ENCODE peak calls at places on chromosomes 16 and 17, in five cellular contexts. One of them, this sample, is unnamed.

GRCh38 chr17:81254955-81255717 is 16.0 kb downstream of the NDUFAF8 start:
- DNase-seq in neural progenitor cell: peak; percentile 76
- DNase-seq in tibial nerve: peak; percentile 55
- DNase-seq in AG04450: peak; percentile 54
- DNase-seq in PC-9: no peak
- DNase-seq in this sample: no peak

GRCh38 chr17:61314368-61315078 is 85.1 kb upstream of the TBX2 start:
- DNase-seq in neural progenitor cell: no peak
- DNase-seq in tibial nerve: peak; percentile 22
- DNase-seq in AG04450: no peak
- DNase-seq in PC-9: no peak
- DNase-seq in this sample: no peak

GRCh38 chr17:82489851-82490511 is 29.6 kb upstream of the FOXK2 start:
- DNase-seq in neural progenitor cell: no peak
- DNase-seq in tibial nerve: no peak
- DNase-seq in AG04450: no peak
- DNase-seq in PC-9: no peak
- DNase-seq in this sample: no peak

GRCh38 chr16:47627056-47627455 is 165.9 kb downstream of the PHKB start:
- DNase-seq in neural progenitor cell: no peak
- DNase-seq in tibial nerve: no peak
- DNase-seq in AG04450: no peak
- DNase-seq in PC-9: no peak
- DNase-seq in this sample: no peak

GRCh38 chr17:28698253-28698941 is 13.3 kb downstream of the PROCA1 start:
- DNase-seq in neural progenitor cell: no peak
- DNase-seq in tibial nerve: no peak
- DNase-seq in AG04450: no peak
- DNase-seq in PC-9: no peak
- DNase-seq in this sample: no peak

GRCh38 chr17:9389116-9389515 is 186.5 kb downstream of the STX8 start:
- DNase-seq in neural progenitor cell: no peak
- DNase-seq in tibial nerve: no peak
- DNase-seq in AG04450: peak; percentile 77
- DNase-seq in PC-9: peak; percentile 89
- DNase-seq in this sample: no peak

GRCh38 chr17:60600490-60601431 is 768 bp downstream of the PPM1D start:
- DNase-seq in neural progenitor cell: peak; percentile 86
- DNase-seq in tibial nerve: peak; percentile 91
- DNase-seq in AG04450: peak; percentile 70
- DNase-seq in PC-9: peak; percentile 76
- DNase-seq in this sample: peak; percentile 68

GRCh38 chr16:1773703-1774455 is 945 bp upstream of the MRPS34 start:
- DNase-seq in neural progenitor cell: no peak
- DNase-seq in tibial nerve: no peak
- DNase-seq in AG04450: no peak
- DNase-seq in PC-9: peak; percentile 66
- DNase-seq in this sample: no peak

GRCh38 chr16:27432600-27432957 is 30.6 kb downstream of the IL21R start:
- DNase-seq in neural progenitor cell: no peak
- DNase-seq in tibial nerve: no peak
- DNase-seq in AG04450: peak; percentile 34
- DNase-seq in PC-9: no peak
- DNase-seq in this sample: no peak

GRCh38 chr16:4931381-4931780 is 5.6 kb downstream of the PPL start:
- DNase-seq in neural progenitor cell: no peak
- DNase-seq in tibial nerve: no peak
- DNase-seq in AG04450: no peak
- DNase-seq in PC-9: no peak
- DNase-seq in this sample: no peak

GRCh38 chr17:27471321-27472269 is 15.3 kb downstream of the KSR1 start:
- DNase-seq in neural progenitor cell: no peak
- DNase-seq in tibial nerve: no peak
- DNase-seq in AG04450: no peak
- DNase-seq in PC-9: peak; percentile 93
- DNase-seq in this sample: no peak

GRCh38 chr16:10180771-10181163 is 1.5 kb downstream of the GRIN2A start:
- DNase-seq in neural progenitor cell: peak; percentile 91
- DNase-seq in tibial nerve: no peak
- DNase-seq in AG04450: no peak
- DNase-seq in PC-9: no peak
- DNase-seq in this sample: peak; percentile 57

GRCh38 chr16:17368951-17369350 is 101.8 kb downstream of the XYLT1 start:
- DNase-seq in neural progenitor cell: no peak
- DNase-seq in tibial nerve: no peak
- DNase-seq in AG04450: no peak
- DNase-seq in PC-9: no peak
- DNase-seq in this sample: peak; percentile 50

GRCh38 chr17:79826210-79826680 is 13.0 kb downstream of the CBX4 start:
- DNase-seq in neural progenitor cell: no peak
- DNase-seq in tibial nerve: no peak
- DNase-seq in AG04450: no peak
- DNase-seq in PC-9: no peak
- DNase-seq in this sample: no peak

GRCh38 chr17:14359251-14359939 is 58.5 kb downstream of the HS3ST3B1 start:
- DNase-seq in neural progenitor cell: no peak
- DNase-seq in tibial nerve: no peak
- DNase-seq in AG04450: no peak
- DNase-seq in PC-9: no peak
- DNase-seq in this sample: no peak

GRCh38 chr16:57358527-57359095 is at the start of gene CCL22:
- DNase-seq in neural progenitor cell: no peak
- DNase-seq in tibial nerve: no peak
- DNase-seq in AG04450: no peak
- DNase-seq in PC-9: peak; percentile 67
- DNase-seq in this sample: no peak

GRCh38 chr16:55324491-55325447 is 766 bp downstream of the IRX6 start:
- DNase-seq in neural progenitor cell: peak; percentile 56
- DNase-seq in tibial nerve: no peak
- DNase-seq in AG04450: no peak
- DNase-seq in PC-9: no peak
- DNase-seq in this sample: no peak

GRCh38 chr17:67132366-67132765 is 88.0 kb downstream of the CACNG1 start:
- DNase-seq in neural progenitor cell: no peak
- DNase-seq in tibial nerve: no peak
- DNase-seq in AG04450: no peak
- DNase-seq in PC-9: no peak
- DNase-seq in this sample: peak; percentile 51

GRCh38 chr17:59366773-59367656 is 35.6 kb downstream of the YPEL2 start:
- DNase-seq in neural progenitor cell: no peak
- DNase-seq in tibial nerve: no peak
- DNase-seq in AG04450: no peak
- DNase-seq in PC-9: peak; percentile 80
- DNase-seq in this sample: no peak

GRCh38 chr16:1470543-1471251 is 4.1 kb downstream of the CLCN7 start:
- DNase-seq in neural progenitor cell: no peak
- DNase-seq in tibial nerve: no peak
- DNase-seq in AG04450: no peak
- DNase-seq in PC-9: no peak
- DNase-seq in this sample: no peak

GRCh38 chr16:50304467-50305440 is 38.4 kb downstream of the ADCY7 start:
- DNase-seq in neural progenitor cell: no peak
- DNase-seq in tibial nerve: no peak
- DNase-seq in AG04450: no peak
- DNase-seq in PC-9: no peak
- DNase-seq in this sample: no peak

GRCh38 chr16:50303041-50303604 is 36.8 kb downstream of the ADCY7 start:
- DNase-seq in neural progenitor cell: no peak
- DNase-seq in tibial nerve: no peak
- DNase-seq in AG04450: no peak
- DNase-seq in PC-9: no peak
- DNase-seq in this sample: no peak

GRCh38 chr16:50302472-50303005 is 36.2 kb downstream of the ADCY7 start:
- DNase-seq in neural progenitor cell: no peak
- DNase-seq in tibial nerve: no peak
- DNase-seq in AG04450: no peak
- DNase-seq in PC-9: no peak
- DNase-seq in this sample: no peak

GRCh38 chr16:50305441-50306061 is 39.2 kb downstream of the ADCY7 start:
- DNase-seq in neural progenitor cell: no peak
- DNase-seq in tibial nerve: no peak
- DNase-seq in AG04450: no peak
- DNase-seq in PC-9: no peak
- DNase-seq in this sample: no peak

DNA sequence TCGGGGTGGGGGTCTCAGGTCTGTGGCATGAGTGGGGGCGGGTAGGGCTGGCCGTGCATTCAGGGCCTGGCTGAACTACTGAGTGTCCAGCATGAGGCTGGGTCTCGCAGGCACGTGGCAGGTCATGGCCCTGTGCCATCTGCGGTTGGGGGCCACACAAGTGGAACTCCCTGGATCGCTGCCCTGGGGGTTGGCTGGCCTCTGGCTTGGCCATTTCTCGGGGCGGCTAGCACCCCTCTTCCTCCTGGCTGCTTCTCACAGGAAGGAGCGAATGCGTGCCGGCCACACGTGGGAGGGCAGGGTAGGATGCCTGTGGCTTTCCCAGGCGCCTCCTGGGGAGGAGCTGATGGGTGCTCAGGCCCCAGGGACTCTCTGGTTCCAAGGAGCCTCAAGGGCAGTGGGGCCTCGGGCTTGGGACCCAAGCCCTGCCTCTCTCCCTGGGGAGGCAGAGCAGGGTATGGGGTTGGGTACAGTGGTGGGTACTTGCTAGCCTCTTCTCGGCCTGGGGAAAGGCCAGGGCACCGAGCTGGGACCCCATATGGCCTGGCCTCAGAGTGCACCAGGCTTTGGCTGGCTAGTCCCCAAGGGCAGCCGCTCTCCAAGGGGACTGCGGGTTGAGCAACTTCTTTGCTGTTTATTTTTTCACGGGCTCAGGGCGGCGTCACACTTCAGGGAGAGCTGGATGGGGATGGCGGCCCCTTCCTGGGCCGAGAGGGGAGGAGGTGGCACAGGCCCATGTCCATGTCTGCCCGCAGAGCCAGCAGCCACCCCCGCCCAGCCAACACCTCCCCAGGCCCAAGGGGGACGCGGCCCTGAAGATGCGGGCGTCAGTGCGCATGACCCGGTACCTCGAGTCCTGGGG is 37.5 kb downstream of the ADCY7 start:
- DNase-seq in neural progenitor cell: no peak
- DNase-seq in tibial nerve: no peak
- DNase-seq in AG04450: no peak
- DNase-seq in PC-9: no peak
- DNase-seq in this sample: no peak
- H3K4me3 ChIP-seq in neural progenitor cell: no peak overlapping the region
- H3K4me3 ChIP-seq in tibial nerve: no peak overlapping the region
- H3K4me3 ChIP-seq in AG04450: no peak overlapping the region
- H3K4me3 ChIP-seq in PC-9: no peak overlapping the region
- H3K4me3 ChIP-seq in this sample: no peak overlapping the region

GRCh38 chr17:78759203-78759968 is 22.7 kb downstream of the CYTH1 start:
- DNase-seq in neural progenitor cell: no peak
- DNase-seq in tibial nerve: no peak
- DNase-seq in AG04450: no peak
- DNase-seq in PC-9: no peak
- DNase-seq in this sample: peak; percentile 97
- H3K4me3 ChIP-seq in neural progenitor cell: no peak overlapping the region
- H3K4me3 ChIP-seq in tibial nerve: no peak overlapping the region
- H3K4me3 ChIP-seq in AG04450: no peak overlapping the region
- H3K4me3 ChIP-seq in PC-9: no peak overlapping the region
- H3K4me3 ChIP-seq in this sample: peak overlapping the region; percentile 30

GRCh38 chr17:49963277-49963625 is 5.7 kb upstream of the DLX4 start:
- DNase-seq in neural progenitor cell: peak; percentile 48
- DNase-seq in tibial nerve: no peak
- DNase-seq in AG04450: no peak
- DNase-seq in PC-9: no peak
- DNase-seq in this sample: no peak

GRCh38 chr17:49962599-49963276 is 6.3 kb upstream of the DLX4 start:
- DNase-seq in neural progenitor cell: no peak
- DNase-seq in tibial nerve: no peak
- DNase-seq in AG04450: no peak
- DNase-seq in PC-9: no peak
- DNase-seq in this sample: no peak

GRCh38 chr17:49965522-49965905 is 3.5 kb upstream of the DLX4 start:
- DNase-seq in neural progenitor cell: peak; percentile 53
- DNase-seq in tibial nerve: no peak
- DNase-seq in AG04450: no peak
- DNase-seq in PC-9: no peak
- DNase-seq in this sample: no peak

GRCh38 chr17:49964539-49965521 is 4.2 kb upstream of the DLX4 start:
- DNase-seq in neural progenitor cell: peak; percentile 71
- DNase-seq in tibial nerve: no peak
- DNase-seq in AG04450: no peak
- DNase-seq in PC-9: no peak
- DNase-seq in this sample: no peak

DNA sequence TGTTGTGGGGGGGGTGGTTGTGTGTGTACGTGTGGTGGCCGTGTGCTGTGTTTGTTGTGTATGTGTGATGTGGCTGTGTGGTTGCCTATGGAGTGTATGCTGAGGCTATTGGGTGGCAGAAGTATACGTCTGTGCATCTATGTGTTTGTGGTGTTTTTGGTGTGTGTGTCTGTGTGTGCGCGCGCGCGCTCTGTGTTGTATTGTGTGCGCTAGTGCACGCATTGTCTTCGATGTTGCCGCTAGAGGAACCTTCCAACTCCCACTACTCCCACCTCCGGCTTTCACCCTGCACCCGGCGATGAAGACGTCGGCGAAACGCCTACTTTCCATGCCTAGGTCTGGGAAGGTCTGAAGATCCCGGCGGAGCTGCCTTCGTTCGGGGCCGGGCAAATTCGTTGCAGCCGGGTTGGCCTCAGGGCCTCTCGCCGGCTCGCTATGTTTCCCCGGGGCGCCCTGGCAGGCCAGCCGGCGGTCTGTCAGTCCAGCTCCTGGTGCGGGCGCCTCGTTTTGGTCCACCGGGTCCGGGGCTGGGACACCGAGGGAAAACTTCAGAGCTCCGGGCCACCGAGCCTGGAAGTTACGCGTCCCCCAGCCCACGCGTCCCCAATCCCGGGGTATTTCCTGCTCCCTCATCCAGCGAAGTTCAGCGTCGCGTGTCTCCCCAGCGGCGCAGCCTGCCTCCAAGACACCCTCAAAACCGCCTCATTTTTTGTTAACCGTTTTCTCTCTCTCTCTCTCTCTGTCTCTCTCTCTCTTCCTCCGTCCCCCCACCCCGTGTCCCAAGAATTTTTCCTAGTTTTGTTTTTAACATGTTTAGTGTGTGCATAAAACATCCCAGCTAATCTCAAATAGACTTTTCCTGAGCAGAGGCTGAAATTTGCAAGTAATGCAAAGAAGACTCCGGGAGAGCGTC is 5.1 kb upstream of the DLX4 start:
- DNase-seq in neural progenitor cell: peak; percentile 69
- DNase-seq in tibial nerve: no peak
- DNase-seq in AG04450: no peak
- DNase-seq in PC-9: no peak
- DNase-seq in this sample: no peak
- H3K4me3 ChIP-seq in neural progenitor cell: peak overlapping the region; percentile 39
- H3K4me3 ChIP-seq in tibial nerve: no peak overlapping the region
- H3K4me3 ChIP-seq in AG04450: no peak overlapping the region
- H3K4me3 ChIP-seq in PC-9: no peak overlapping the region
- H3K4me3 ChIP-seq in this sample: no peak overlapping the region

DNA sequence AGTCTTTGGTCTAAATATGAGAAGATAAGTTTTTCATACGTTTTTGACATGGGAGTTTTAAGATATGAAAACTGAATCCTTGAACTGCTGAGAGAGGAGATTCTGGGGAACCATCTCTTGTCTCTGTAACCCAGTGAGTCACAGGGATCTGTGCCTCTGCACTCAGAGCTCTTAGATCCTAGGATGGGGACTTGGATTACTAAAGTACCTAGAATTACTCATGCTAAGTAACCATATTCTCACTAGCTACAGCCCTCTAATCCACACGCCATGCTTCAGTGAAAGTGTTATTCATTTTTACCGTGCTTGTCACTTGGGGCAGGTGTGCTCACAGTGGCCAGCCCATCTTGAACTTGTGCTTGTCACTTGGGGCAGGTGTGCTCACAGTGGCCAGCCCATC is 2.0 kb downstream of the MRM3 start:
- DNase-seq in neural progenitor cell: no peak
- DNase-seq in tibial nerve: no peak
- DNase-seq in AG04450: no peak
- DNase-seq in PC-9: no peak
- DNase-seq in this sample: no peak
- H3K4me3 ChIP-seq in neural progenitor cell: no peak overlapping the region
- H3K4me3 ChIP-seq in tibial nerve: no peak overlapping the region
- H3K4me3 ChIP-seq in AG04450: no peak overlapping the region
- H3K4me3 ChIP-seq in PC-9: peak overlapping the region; percentile 92
- H3K4me3 ChIP-seq in this sample: no peak overlapping the region